ENCODE peak calls at places on chromosomes 16 and 17, in five cellular contexts. M, O, X, N and D are unnamed samples. For H3K79me2, the result is how much of the 10 kb centered on the place peaks cover.

GRCh38 chr16:57720142-57720575 is 15.4 kb upstream of the KATNB1 start:
- DNase-seq in M (peak), O (no peak), X (peak), N (peak), D (peak)

GRCh38 chr17:73309727-73310555 is 1.9 kb downstream of the CDC42EP4 start:
- DNase-seq in M (no peak), O (no peak), X (no peak), N (no peak), D (peak)

GRCh38 chr16:11297492-11298142 is 16.5 kb upstream of the PRM1 start:
- DNase-seq in M (peak), O (no peak), X (peak), N (no peak), D (peak)

GRCh38 chr16:3113765-3114479 is 1.5 kb downstream of the ZNF205 start:
- DNase-seq in M (peak), O (no peak), X (no peak), N (peak), D (no peak)

GRCh38 chr17:8397636-8398035 is at the start of gene RNF222:
- DNase-seq in M (no peak), O (peak), X (no peak), N (peak), D (no peak)

GRCh38 chr17:4859816-4860625 is 26.9 kb downstream of the MINK1 start:
- DNase-seq in M (no peak), O (no peak), X (no peak), N (no peak), D (no peak)

GRCh38 chr16:30557397-30557949 is 701 bp downstream of the ZNF764 start:
- DNase-seq in M (peak), O (no peak), X (peak), N (no peak), D (no peak)

GRCh38 chr17:76659928-76660614 is 16.5 kb upstream of the ST6GALNAC1 start:
- DNase-seq in M (no peak), O (peak), X (no peak), N (peak), D (no peak)

GRCh38 chr16:14284930-14285541 is 213.9 kb downstream of the MRTFB start:
- DNase-seq in M (no peak), O (peak), X (peak), N (peak), D (peak)

GRCh38 chr17:19379306-19380075 is 1.2 kb downstream of the MAPK7 start:
- DNase-seq in M (no peak), O (no peak), X (no peak), N (no peak), D (no peak)

GRCh38 chr16:88779406-88780099 is 5.5 kb downstream of the PIEZO1 start:
- DNase-seq in M (peak), O (no peak), X (no peak), N (no peak), D (no peak)

GRCh38 chr16:1972490-1972877 is 631 bp downstream of the TBL3 start:
- DNase-seq in M (peak), O (no peak), X (no peak), N (no peak), D (no peak)

GRCh38 chr16:88685156-88686061 is 898 bp downstream of the SNAI3 start:
- DNase-seq in M (peak), O (peak), X (peak), N (no peak), D (no peak)

GRCh38 chr16:83215417-83216001 is 588.7 kb downstream of the CDH13 start:
- DNase-seq in M (peak), O (no peak), X (peak), N (peak), D (peak)

GRCh38 chr16:89138843-89139520 is 32.6 kb upstream of the CDH15 start:
- DNase-seq in M (no peak), O (no peak), X (no peak), N (no peak), D (no peak)

GRCh38 chr16:60204221-60204620 is 1470.1 kb upstream of the GOT2 start:
- DNase-seq in M (peak), O (no peak), X (no peak), N (no peak), D (no peak)

GRCh38 chr17:74493381-74493833 is 27.0 kb downstream of the CD300A start:
- DNase-seq in M (peak), O (peak), X (peak), N (peak), D (peak)

GRCh38 chr16:1533443-1533951 is at the start of gene TMEM204:
- DNase-seq in M (peak), O (no peak), X (no peak), N (no peak), D (peak)

GRCh38 chr16:75261590-75262078 is 10.2 kb upstream of the BCAR1 start:
- DNase-seq in M (no peak), O (no peak), X (no peak), N (no peak), D (no peak)

GRCh38 chr16:85894266-85894665 is 4.7 kb upstream of the IRF8 start:
- DNase-seq in M (no peak), O (no peak), X (peak), N (peak), D (no peak)

GRCh38 chr17:74442670-74443515 is 11.0 kb downstream of the GPRC5C start:
- DNase-seq in M (no peak), O (peak), X (peak), N (peak), D (no peak)

GRCh38 chr16:58548378-58548777 is 33.1 kb downstream of the SETD6 start:
- DNase-seq in M (no peak), O (no peak), X (no peak), N (no peak), D (no peak)

GRCh38 chr17:64320613-64321553 is 57.8 kb upstream of the TEX2 start:
- DNase-seq in M (peak), O (peak), X (peak), N (peak), D (peak)

GRCh38 chr17:2214047-2214717 is 89.4 kb downstream of the SMG6 start:
- DNase-seq in M (peak), O (no peak), X (no peak), N (no peak), D (peak)

GRCh38 chr16:89909777-89910716 is 8.6 kb upstream of the MC1R start:
- DNase-seq in M (peak), O (no peak), X (peak), N (peak), D (peak)

GRCh38 chr17:37813753-37814152 is 68.9 kb upstream of the HNF1B start:
- DNase-seq in M (peak), O (no peak), X (no peak), N (no peak), D (peak)

GRCh38 chr17:58507123-58507634 is 7.3 kb downstream of the MTMR4 start:
- DNase-seq in M (no peak), O (peak), X (no peak), N (no peak), D (no peak)

GRCh38 chr16:67459066-67459857 is 21.7 kb downstream of the ATP6V0D1 start:
- DNase-seq in M (no peak), O (no peak), X (no peak), N (no peak), D (peak)

GRCh38 chr16:47463771-47464624 is 2.9 kb downstream of the PHKB start:
- DNase-seq in M (no peak), O (no peak), X (peak), N (no peak), D (no peak)
- H3K79me2 ChIP-seq in M (under half), O (half or more), X (half or more), N (half or more), D (under half)

GRCh38 chr17:41521574-41522261 is 3.0 kb upstream of the KRT15 start:
- DNase-seq in M (peak), O (peak), X (no peak), N (peak), D (peak)
- TF ChIP-seq CTCF in M (no peak), O (no peak), X (no peak), N (no peak), D (no peak)

GRCh38 chr16:23607740-23608139 is 11.6 kb upstream of the NDUFAB1 start:
- DNase-seq in M (peak), O (no peak), X (no peak), N (peak), D (no peak)

GRCh38 chr16:23615805-23616204 is 19.7 kb upstream of the NDUFAB1 start:
- DNase-seq in M (no peak), O (no peak), X (no peak), N (peak), D (peak)

GRCh38 chr16:23611936-23612335 is 15.8 kb upstream of the NDUFAB1 start:
- DNase-seq in M (no peak), O (no peak), X (no peak), N (no peak), D (no peak)

GRCh38 chr16:23608194-23608593 is 12.1 kb upstream of the NDUFAB1 start:
- DNase-seq in M (peak), O (no peak), X (no peak), N (peak), D (peak)

GRCh38 chr16:23609929-23610328 is 13.8 kb upstream of the NDUFAB1 start:
- DNase-seq in M (no peak), O (no peak), X (no peak), N (no peak), D (no peak)
- H3K79me2 ChIP-seq in M (under half), O (under half), X (under half), N (under half), D (under half)

DNA sequence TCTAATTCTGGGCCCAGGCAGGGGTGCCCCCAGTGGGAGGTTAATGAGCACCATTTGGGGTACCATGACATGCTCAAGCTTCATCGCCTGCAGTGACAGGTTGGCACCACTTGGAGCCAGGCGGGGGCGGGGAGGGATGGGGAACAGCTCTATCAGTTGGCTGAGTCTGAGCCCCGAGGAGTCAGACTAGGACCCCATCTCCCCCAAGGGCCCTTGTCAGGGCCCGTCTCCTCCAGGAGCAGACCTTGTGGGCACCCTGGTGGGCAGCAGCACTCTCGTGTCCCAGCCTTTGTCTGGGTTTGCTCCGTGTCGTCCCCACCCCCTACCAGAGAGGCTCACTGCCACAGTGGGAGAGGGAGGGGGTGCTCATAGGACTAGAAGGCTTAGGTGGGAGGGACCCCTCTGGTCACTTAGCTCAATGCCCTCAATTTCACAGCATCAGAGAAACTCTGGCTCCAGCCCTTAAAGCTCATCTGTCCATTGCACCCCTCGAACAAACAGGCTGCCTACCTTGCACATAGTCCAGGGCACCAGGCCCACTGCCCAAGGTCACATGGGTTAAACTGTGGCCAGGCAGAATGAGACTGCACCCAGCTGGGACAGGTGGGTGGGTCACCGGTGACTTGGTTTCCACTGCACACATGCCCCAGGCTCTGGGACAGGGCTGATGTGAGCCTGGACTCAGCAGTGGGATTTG is 4.1 kb downstream of the PPP1R9B start:
- DNase-seq in M (no peak), O (no peak), X (no peak), N (no peak), D (no peak)
- TF ChIP-seq CTCF in M (no peak), O (peak), X (peak), N (peak), D (peak)